ENCODE peak calls at places on chromosomes 5 and 9, in seven cellular contexts. One of them, this sample, is unnamed. For H3K9me3, the result is how much of the 10 kb centered on the place peaks cover.

GRCh38 chr5:131328536-131329186 is 64.8 kb downstream of the CDC42SE2 start:
- DNase-seq in HepG2: peak
- DNase-seq in CD8-positive, alpha-beta T cell: no peak
- DNase-seq in WERI-Rb-1: no peak
- DNase-seq in lower lobe of right lung: no peak
- DNase-seq in OCI-LY7: no peak
- DNase-seq in Karpas-422: no peak
- DNase-seq in this sample: peak

GRCh38 chr9:93984860-93985259 is 29.7 kb upstream of the BARX1 start:
- DNase-seq in HepG2: no peak
- DNase-seq in CD8-positive, alpha-beta T cell: no peak
- DNase-seq in WERI-Rb-1: no peak
- DNase-seq in lower lobe of right lung: no peak
- DNase-seq in OCI-LY7: no peak
- DNase-seq in Karpas-422: no peak
- DNase-seq in this sample: no peak

GRCh38 chr5:3598236-3598635 is 2.6 kb downstream of the IRX1 start:
- DNase-seq in HepG2: no peak
- DNase-seq in CD8-positive, alpha-beta T cell: no peak
- DNase-seq in WERI-Rb-1: no peak
- DNase-seq in lower lobe of right lung: no peak
- DNase-seq in OCI-LY7: no peak
- DNase-seq in Karpas-422: no peak
- DNase-seq in this sample: peak

GRCh38 chr5:16072616-16073015 is 107.0 kb downstream of the MARCHF11 start:
- DNase-seq in HepG2: no peak
- DNase-seq in CD8-positive, alpha-beta T cell: no peak
- DNase-seq in WERI-Rb-1: no peak
- DNase-seq in lower lobe of right lung: no peak
- DNase-seq in OCI-LY7: no peak
- DNase-seq in Karpas-422: no peak
- DNase-seq in this sample: no peak

GRCh38 chr5:160747963-160748362 is 104.0 kb downstream of the ATP10B start:
- DNase-seq in HepG2: no peak
- DNase-seq in CD8-positive, alpha-beta T cell: no peak
- DNase-seq in WERI-Rb-1: no peak
- DNase-seq in lower lobe of right lung: no peak
- DNase-seq in OCI-LY7: no peak
- DNase-seq in Karpas-422: no peak
- DNase-seq in this sample: no peak

GRCh38 chr5:176492431-176492830 is 44.2 kb downstream of the FAF2 start:
- DNase-seq in HepG2: no peak
- DNase-seq in CD8-positive, alpha-beta T cell: no peak
- DNase-seq in WERI-Rb-1: no peak
- DNase-seq in lower lobe of right lung: no peak
- DNase-seq in OCI-LY7: no peak
- DNase-seq in Karpas-422: no peak
- DNase-seq in this sample: peak

GRCh38 chr5:132825165-132825823 is 5.2 kb downstream of the SHROOM1 start:
- DNase-seq in HepG2: no peak
- DNase-seq in CD8-positive, alpha-beta T cell: no peak
- DNase-seq in WERI-Rb-1: no peak
- DNase-seq in lower lobe of right lung: no peak
- DNase-seq in OCI-LY7: no peak
- DNase-seq in Karpas-422: no peak
- DNase-seq in this sample: no peak

GRCh38 chr5:77170-77501 is 14.8 kb upstream of the PLEKHG4B start:
- DNase-seq in HepG2: no peak
- DNase-seq in CD8-positive, alpha-beta T cell: no peak
- DNase-seq in WERI-Rb-1: no peak
- DNase-seq in lower lobe of right lung: no peak
- DNase-seq in OCI-LY7: no peak
- DNase-seq in Karpas-422: no peak
- DNase-seq in this sample: no peak

GRCh38 chr5:121377446-121377845 is 474.2 kb upstream of the FTMT start:
- DNase-seq in HepG2: no peak
- DNase-seq in CD8-positive, alpha-beta T cell: no peak
- DNase-seq in WERI-Rb-1: no peak
- DNase-seq in lower lobe of right lung: no peak
- DNase-seq in OCI-LY7: no peak
- DNase-seq in Karpas-422: no peak
- DNase-seq in this sample: no peak

GRCh38 chr5:133993152-133993548 is 11.6 kb downstream of the VDAC1 start:
- DNase-seq in HepG2: no peak
- DNase-seq in CD8-positive, alpha-beta T cell: no peak
- DNase-seq in WERI-Rb-1: no peak
- DNase-seq in lower lobe of right lung: no peak
- DNase-seq in OCI-LY7: no peak
- DNase-seq in Karpas-422: no peak
- DNase-seq in this sample: peak

GRCh38 chr5:180137401-180138213 is 66.0 kb upstream of the RNF130 start:
- DNase-seq in HepG2: no peak
- DNase-seq in CD8-positive, alpha-beta T cell: no peak
- DNase-seq in WERI-Rb-1: no peak
- DNase-seq in lower lobe of right lung: peak
- DNase-seq in OCI-LY7: no peak
- DNase-seq in Karpas-422: no peak
- DNase-seq in this sample: no peak

GRCh38 chr5:147727200-147727599 is 55.3 kb downstream of the JAKMIP2 start:
- DNase-seq in HepG2: no peak
- DNase-seq in CD8-positive, alpha-beta T cell: no peak
- DNase-seq in WERI-Rb-1: no peak
- DNase-seq in lower lobe of right lung: no peak
- DNase-seq in OCI-LY7: no peak
- DNase-seq in Karpas-422: no peak
- DNase-seq in this sample: no peak

GRCh38 chr9:124551472-124552339 is 44.5 kb upstream of the NR5A1 start:
- DNase-seq in HepG2: peak
- DNase-seq in CD8-positive, alpha-beta T cell: no peak
- DNase-seq in WERI-Rb-1: peak
- DNase-seq in lower lobe of right lung: peak
- DNase-seq in OCI-LY7: peak
- DNase-seq in Karpas-422: peak
- DNase-seq in this sample: peak

GRCh38 chr5:89471556-89471955 is 588.6 kb upstream of the MEF2C start:
- DNase-seq in HepG2: no peak
- DNase-seq in CD8-positive, alpha-beta T cell: no peak
- DNase-seq in WERI-Rb-1: no peak
- DNase-seq in lower lobe of right lung: no peak
- DNase-seq in OCI-LY7: no peak
- DNase-seq in Karpas-422: no peak
- DNase-seq in this sample: peak

GRCh38 chr9:88186495-88187110 is 48.3 kb upstream of the SPATA31C2 start:
- DNase-seq in HepG2: no peak
- DNase-seq in CD8-positive, alpha-beta T cell: no peak
- DNase-seq in WERI-Rb-1: no peak
- DNase-seq in lower lobe of right lung: no peak
- DNase-seq in OCI-LY7: no peak
- DNase-seq in Karpas-422: no peak
- DNase-seq in this sample: no peak

GRCh38 chr9:127178646-127179632 is 56.5 kb upstream of the ANGPTL2 start:
- DNase-seq in HepG2: no peak
- DNase-seq in CD8-positive, alpha-beta T cell: no peak
- DNase-seq in WERI-Rb-1: peak
- DNase-seq in lower lobe of right lung: peak
- DNase-seq in OCI-LY7: no peak
- DNase-seq in Karpas-422: no peak
- DNase-seq in this sample: no peak

GRCh38 chr9:92147030-92147853 is 32.0 kb upstream of the SPTLC1 start:
- DNase-seq in HepG2: no peak
- DNase-seq in CD8-positive, alpha-beta T cell: no peak
- DNase-seq in WERI-Rb-1: peak
- DNase-seq in lower lobe of right lung: peak
- DNase-seq in OCI-LY7: no peak
- DNase-seq in Karpas-422: no peak
- DNase-seq in this sample: peak

GRCh38 chr9:130023147-130023787 is 19.7 kb downstream of the FNBP1 start:
- DNase-seq in HepG2: no peak
- DNase-seq in CD8-positive, alpha-beta T cell: no peak
- DNase-seq in WERI-Rb-1: no peak
- DNase-seq in lower lobe of right lung: no peak
- DNase-seq in OCI-LY7: peak
- DNase-seq in Karpas-422: peak
- DNase-seq in this sample: no peak

GRCh38 chr9:5321058-5321457 is 16.5 kb upstream of the RLN2 start:
- DNase-seq in HepG2: peak
- DNase-seq in CD8-positive, alpha-beta T cell: no peak
- DNase-seq in WERI-Rb-1: no peak
- DNase-seq in lower lobe of right lung: no peak
- DNase-seq in OCI-LY7: peak
- DNase-seq in Karpas-422: no peak
- DNase-seq in this sample: peak

GRCh38 chr5:133939668-133940067 is 28.8 kb downstream of the C5orf15 start:
- DNase-seq in HepG2: no peak
- DNase-seq in CD8-positive, alpha-beta T cell: no peak
- DNase-seq in WERI-Rb-1: no peak
- DNase-seq in lower lobe of right lung: no peak
- DNase-seq in OCI-LY7: peak
- DNase-seq in Karpas-422: no peak
- DNase-seq in this sample: no peak

GRCh38 chr9:134063088-134063875 is 4.5 kb downstream of the BRD3 start:
- DNase-seq in HepG2: no peak
- DNase-seq in CD8-positive, alpha-beta T cell: no peak
- DNase-seq in WERI-Rb-1: no peak
- DNase-seq in lower lobe of right lung: peak
- DNase-seq in OCI-LY7: no peak
- DNase-seq in Karpas-422: no peak
- DNase-seq in this sample: no peak

GRCh38 chr9:132005896-132006295 is 73.8 kb downstream of the MED27 start:
- DNase-seq in HepG2: no peak
- DNase-seq in CD8-positive, alpha-beta T cell: no peak
- DNase-seq in WERI-Rb-1: no peak
- DNase-seq in lower lobe of right lung: no peak
- DNase-seq in OCI-LY7: no peak
- DNase-seq in Karpas-422: no peak
- DNase-seq in this sample: peak

GRCh38 chr9:2181794-2182193 is 166.6 kb downstream of the SMARCA2 start:
- DNase-seq in HepG2: no peak
- DNase-seq in CD8-positive, alpha-beta T cell: no peak
- DNase-seq in WERI-Rb-1: peak
- DNase-seq in lower lobe of right lung: no peak
- DNase-seq in OCI-LY7: peak
- DNase-seq in Karpas-422: no peak
- DNase-seq in this sample: peak

GRCh38 chr5:96963267-96963666 is 27.4 kb downstream of the LNPEP start:
- DNase-seq in HepG2: no peak
- DNase-seq in CD8-positive, alpha-beta T cell: no peak
- DNase-seq in WERI-Rb-1: peak
- DNase-seq in lower lobe of right lung: no peak
- DNase-seq in OCI-LY7: peak
- DNase-seq in Karpas-422: no peak
- DNase-seq in this sample: peak

GRCh38 chr5:124318661-124319060 is 427.8 kb downstream of the ZNF608 start:
- DNase-seq in HepG2: no peak
- DNase-seq in CD8-positive, alpha-beta T cell: no peak
- DNase-seq in WERI-Rb-1: no peak
- DNase-seq in lower lobe of right lung: no peak
- DNase-seq in OCI-LY7: no peak
- DNase-seq in Karpas-422: no peak
- DNase-seq in this sample: no peak

GRCh38 chr9:109855540-109855939 is 75.5 kb downstream of the PALM2AKAP2 start:
- DNase-seq in HepG2: no peak
- DNase-seq in CD8-positive, alpha-beta T cell: no peak
- DNase-seq in WERI-Rb-1: no peak
- DNase-seq in lower lobe of right lung: no peak
- DNase-seq in OCI-LY7: no peak
- DNase-seq in Karpas-422: no peak
- DNase-seq in this sample: no peak

GRCh38 chr5:65952259-65952658 is 25.9 kb downstream of the ERBIN start:
- DNase-seq in HepG2: no peak
- DNase-seq in CD8-positive, alpha-beta T cell: no peak
- DNase-seq in WERI-Rb-1: no peak
- DNase-seq in lower lobe of right lung: no peak
- DNase-seq in OCI-LY7: no peak
- DNase-seq in Karpas-422: no peak
- DNase-seq in this sample: no peak

GRCh38 chr5:65951330-65951729 is 25.0 kb downstream of the ERBIN start:
- DNase-seq in HepG2: no peak
- DNase-seq in CD8-positive, alpha-beta T cell: no peak
- DNase-seq in WERI-Rb-1: no peak
- DNase-seq in lower lobe of right lung: no peak
- DNase-seq in OCI-LY7: no peak
- DNase-seq in Karpas-422: no peak
- DNase-seq in this sample: no peak

GRCh38 chr5:65954200-65954599 is 27.8 kb downstream of the ERBIN start:
- DNase-seq in HepG2: no peak
- DNase-seq in CD8-positive, alpha-beta T cell: no peak
- DNase-seq in WERI-Rb-1: no peak
- DNase-seq in lower lobe of right lung: no peak
- DNase-seq in OCI-LY7: no peak
- DNase-seq in Karpas-422: no peak
- DNase-seq in this sample: no peak

GRCh38 chr5:65961644-65962043 is 35.3 kb downstream of the ERBIN start:
- DNase-seq in HepG2: no peak
- DNase-seq in CD8-positive, alpha-beta T cell: no peak
- DNase-seq in WERI-Rb-1: no peak
- DNase-seq in lower lobe of right lung: no peak
- DNase-seq in OCI-LY7: no peak
- DNase-seq in Karpas-422: no peak
- DNase-seq in this sample: peak

GRCh38 chr5:65955746-65956145 is 29.4 kb downstream of the ERBIN start:
- DNase-seq in HepG2: no peak
- DNase-seq in CD8-positive, alpha-beta T cell: no peak
- DNase-seq in WERI-Rb-1: no peak
- DNase-seq in lower lobe of right lung: no peak
- DNase-seq in OCI-LY7: no peak
- DNase-seq in Karpas-422: no peak
- DNase-seq in this sample: no peak
- H3K9me3 ChIP-seq in HepG2: under half
- H3K9me3 ChIP-seq in CD8-positive, alpha-beta T cell: under half
- H3K9me3 ChIP-seq in WERI-Rb-1: under half
- H3K9me3 ChIP-seq in lower lobe of right lung: under half
- H3K9me3 ChIP-seq in OCI-LY7: under half
- H3K9me3 ChIP-seq in Karpas-422: under half
- H3K9me3 ChIP-seq in this sample: under half

GRCh38 chr5:143328589-143329220 is 74.8 kb downstream of the NR3C1 start:
- DNase-seq in HepG2: no peak
- DNase-seq in CD8-positive, alpha-beta T cell: no peak
- DNase-seq in WERI-Rb-1: no peak
- DNase-seq in lower lobe of right lung: no peak
- DNase-seq in OCI-LY7: no peak
- DNase-seq in Karpas-422: no peak
- DNase-seq in this sample: no peak
- H3K9me3 ChIP-seq in HepG2: under half
- H3K9me3 ChIP-seq in CD8-positive, alpha-beta T cell: under half
- H3K9me3 ChIP-seq in WERI-Rb-1: under half
- H3K9me3 ChIP-seq in lower lobe of right lung: under half
- H3K9me3 ChIP-seq in OCI-LY7: half or more
- H3K9me3 ChIP-seq in Karpas-422: under half
- H3K9me3 ChIP-seq in this sample: under half

GRCh38 chr5:1429501-1429900 is 15.7 kb downstream of the SLC6A3 start:
- DNase-seq in HepG2: no peak
- DNase-seq in CD8-positive, alpha-beta T cell: no peak
- DNase-seq in WERI-Rb-1: peak
- DNase-seq in lower lobe of right lung: no peak
- DNase-seq in OCI-LY7: no peak
- DNase-seq in Karpas-422: no peak
- DNase-seq in this sample: no peak
- H3K9me3 ChIP-seq in HepG2: under half
- H3K9me3 ChIP-seq in CD8-positive, alpha-beta T cell: under half
- H3K9me3 ChIP-seq in WERI-Rb-1: under half
- H3K9me3 ChIP-seq in lower lobe of right lung: under half
- H3K9me3 ChIP-seq in OCI-LY7: under half
- H3K9me3 ChIP-seq in Karpas-422: under half
- H3K9me3 ChIP-seq in this sample: under half

GRCh38 chr5:141422742-141423291 is 2.0 kb downstream of the PCDHGA11 start:
- DNase-seq in HepG2: no peak
- DNase-seq in CD8-positive, alpha-beta T cell: no peak
- DNase-seq in WERI-Rb-1: no peak
- DNase-seq in lower lobe of right lung: no peak
- DNase-seq in OCI-LY7: no peak
- DNase-seq in Karpas-422: no peak
- DNase-seq in this sample: no peak
- H3K9me3 ChIP-seq in HepG2: under half
- H3K9me3 ChIP-seq in CD8-positive, alpha-beta T cell: under half
- H3K9me3 ChIP-seq in WERI-Rb-1: under half
- H3K9me3 ChIP-seq in lower lobe of right lung: half or more
- H3K9me3 ChIP-seq in OCI-LY7: under half
- H3K9me3 ChIP-seq in Karpas-422: under half
- H3K9me3 ChIP-seq in this sample: under half